ENCODE peak calls at places on chromosomes 4 and X, in ten cellular contexts. B, T, U, M, N, S, I, V, L and W are unnamed samples.

GRCh38 chrX:43559643-43560042 is 96.5 kb upstream of the MAOA start:
- DNase-seq in B (peak; percentile 52), I (peak; percentile 19), V (peak; percentile 31), L (peak; percentile 8), U (peak; percentile 57), M (no peak), S (peak; percentile 49), T (peak; percentile 0), N (no peak), W (no peak)

GRCh38 chr4:117996891-117997290 is 37.4 kb upstream of the NDST3 start:
- DNase-seq in T (no peak), I (no peak), B (no peak), N (no peak), V (no peak), L (no peak), S (no peak), M (no peak), U (no peak), W (no peak)

GRCh38 chr4:22474636-22475310 is 41.1 kb downstream of the ADGRA3 start:
- DNase-seq in I (no peak), V (no peak), S (no peak), T (no peak), U (no peak), L (no peak), N (no peak), B (no peak), M (no peak), W (peak; percentile 23)

GRCh38 chrX:22073928-22074327 is 41.8 kb downstream of the PHEX start:
- DNase-seq in U (no peak), B (no peak), L (no peak), V (no peak), N (no peak), I (no peak), T (no peak), M (no peak), S (no peak), W (no peak)

GRCh38 chr4:65535128-65535527 is 135.2 kb downstream of the EPHA5 start:
- DNase-seq in V (no peak), N (no peak), M (no peak), U (no peak), T (no peak), S (no peak), I (no peak), B (no peak), L (no peak), W (no peak)

GRCh38 chr4:113969935-113970334 is 9.5 kb downstream of the ARSJ start:
- DNase-seq in T (no peak), N (no peak), S (no peak), I (no peak), V (no peak), U (no peak), B (no peak), M (no peak), L (no peak), W (no peak)

GRCh38 chrX:30301977-30302376 is 7.2 kb downstream of the NR0B1 start:
- DNase-seq in T (no peak), M (no peak), B (no peak), S (no peak), L (no peak), I (peak; percentile 13), V (no peak), N (no peak), U (no peak), W (no peak)

GRCh38 chr4:125838924-125839323 is 524.2 kb downstream of the FAT4 start:
- DNase-seq in V (no peak), M (no peak), U (no peak), I (no peak), S (no peak), L (no peak), T (no peak), B (no peak), N (no peak), W (no peak)

GRCh38 chr4:188934320-188934975 is 795.2 kb downstream of the TRIML1 start:
- DNase-seq in V (no peak), N (no peak), B (no peak), I (no peak), L (no peak), T (no peak), U (no peak), S (no peak), M (no peak), W (peak; percentile 22)

GRCh38 chr4:105147226-105148151 is 813 bp downstream of the TET2 start:
- DNase-seq in V (peak; percentile 10), M (no peak), U (no peak), S (peak; percentile 65), I (peak; percentile 18), L (no peak), B (no peak), N (no peak), T (peak; percentile 20), W (no peak)

GRCh38 chrX:40418413-40419195 is 162.2 kb upstream of the ATP6AP2 start:
- DNase-seq in B (no peak), T (no peak), V (no peak), I (no peak), S (peak; percentile 57), L (no peak), M (no peak), U (no peak), N (no peak), W (no peak)

GRCh38 chr4:973431-974397 is at the start of gene DGKQ:
- DNase-seq in T (peak; percentile 86), S (peak; percentile 79), M (peak; percentile 77), L (peak; percentile 84), B (peak; percentile 80), I (peak; percentile 100), V (peak; percentile 40), N (peak; percentile 89), U (peak; percentile 86), W (no peak)

GRCh38 chrX:13747836-13748235 is 13.3 kb downstream of the OFD1 start:
- DNase-seq in I (peak; percentile 45), B (peak; percentile 13), N (no peak), U (peak; percentile 62), S (peak; percentile 67), L (peak; percentile 19), M (no peak), V (peak; percentile 52), T (peak; percentile 20), W (no peak)

GRCh38 chrX:69133561-69134542 is 31.4 kb downstream of the PJA1 start:
- DNase-seq in S (peak; percentile 25), T (no peak), U (peak; percentile 49), L (no peak), I (peak; percentile 78), V (no peak), M (no peak), B (peak; percentile 63), N (no peak), W (no peak)

GRCh38 chr4:5918331-5919030 is 25.6 kb upstream of the CRMP1 start:
- DNase-seq in V (no peak), S (no peak), T (no peak), N (no peak), L (no peak), M (no peak), I (no peak), B (no peak), U (no peak), W (no peak)

GRCh38 chr4:189124149-189124758 is 816.4 kb upstream of the FRG1 start:
- DNase-seq in S (peak; percentile 26), V (peak; percentile 77), T (no peak), I (peak; percentile 40), L (no peak), N (no peak), B (peak; percentile 56), U (no peak), M (no peak), W (peak; percentile 2)

GRCh38 chr4:123340381-123340701 is 56.3 kb upstream of the SPRY1 start:
- DNase-seq in L (no peak), M (no peak), N (no peak), V (peak; percentile 60), S (peak; percentile 54), I (peak; percentile 59), B (no peak), U (peak; percentile 26), T (no peak), W (peak; percentile 82)

GRCh38 chrX:149641432-149641831 is 9.8 kb upstream of the TMEM185A start:
- DNase-seq in V (no peak), S (no peak), M (no peak), N (no peak), B (no peak), T (no peak), I (no peak), U (no peak), L (no peak), W (no peak)

GRCh38 chrX:42241421-42241820 is 318.1 kb upstream of the CASK start:
- DNase-seq in V (no peak), L (no peak), B (no peak), U (no peak), T (no peak), S (no peak), M (no peak), I (no peak), N (no peak), W (no peak)

GRCh38 chr4:83389756-83390505 is 55.3 kb upstream of the HPSE start:
- DNase-seq in V (no peak), T (no peak), S (no peak), I (no peak), N (no peak), L (no peak), U (no peak), B (no peak), M (no peak), W (no peak)

GRCh38 chr4:183333983-183334382 is 11.8 kb upstream of the CLDN24 start:
- DNase-seq in B (no peak), N (no peak), I (no peak), V (peak; percentile 62), T (no peak), S (no peak), U (no peak), L (no peak), M (no peak), W (no peak)

GRCh38 chr4:11730545-11730944 is 301.9 kb upstream of the HS3ST1 start:
- DNase-seq in N (no peak), B (no peak), I (no peak), M (no peak), S (no peak), V (no peak), U (no peak), L (no peak), T (no peak), W (no peak)

GRCh38 chr4:142778908-142779307 is 67.2 kb downstream of the INPP4B start:
- DNase-seq in N (no peak), V (no peak), I (no peak), U (no peak), T (no peak), S (no peak), L (no peak), B (no peak), M (no peak), W (no peak)

GRCh38 chr4:65407483-65407882 is 262.8 kb downstream of the EPHA5 start:
- DNase-seq in M (no peak), B (no peak), T (no peak), N (no peak), I (no peak), V (no peak), U (no peak), L (no peak), S (no peak), W (no peak)

GRCh38 chrX:11555759-11556158 is 110.0 kb downstream of the ARHGAP6 start:
- DNase-seq in V (no peak), B (no peak), S (no peak), M (no peak), N (no peak), T (no peak), I (no peak), U (no peak), L (no peak), W (no peak)